ENCODE peak calls at places on chromosomes 12 and 14, in six cellular contexts. One of them, this sample, is unnamed.

GRCh38 chr12:1204581-1205121 is 213.6 kb downstream of the ERC1 start:
- DNase-seq in A549: no peak
- DNase-seq in tibial artery: no peak
- DNase-seq in CD8-positive, alpha-beta T cell: no peak
- DNase-seq in SJCRH30: no peak
- DNase-seq in GM12878: peak; percentile 56
- DNase-seq in this sample: no peak

GRCh38 chr12:107372229-107372658 is 278.9 kb upstream of the CRY1 start:
- DNase-seq in A549: no peak
- DNase-seq in tibial artery: no peak
- DNase-seq in CD8-positive, alpha-beta T cell: peak; percentile 63
- DNase-seq in SJCRH30: no peak
- DNase-seq in GM12878: no peak
- DNase-seq in this sample: no peak

GRCh38 chr12:106134294-106134949 is 4.3 kb downstream of the NUAK1 start:
- DNase-seq in A549: no peak
- DNase-seq in tibial artery: no peak
- DNase-seq in CD8-positive, alpha-beta T cell: no peak
- DNase-seq in SJCRH30: no peak
- DNase-seq in GM12878: no peak
- DNase-seq in this sample: no peak

GRCh38 chr14:32226051-32226450 is 23.0 kb upstream of the RNU6-8 start:
- DNase-seq in A549: no peak
- DNase-seq in tibial artery: no peak
- DNase-seq in CD8-positive, alpha-beta T cell: no peak
- DNase-seq in SJCRH30: no peak
- DNase-seq in GM12878: no peak
- DNase-seq in this sample: no peak

GRCh38 chr12:20024194-20024593 is 344.1 kb upstream of the PDE3A start:
- DNase-seq in A549: no peak
- DNase-seq in tibial artery: no peak
- DNase-seq in CD8-positive, alpha-beta T cell: no peak
- DNase-seq in SJCRH30: no peak
- DNase-seq in GM12878: no peak
- DNase-seq in this sample: no peak

GRCh38 chr12:52416788-52417187 is 10.7 kb upstream of the KRT82 start:
- DNase-seq in A549: no peak
- DNase-seq in tibial artery: no peak
- DNase-seq in CD8-positive, alpha-beta T cell: no peak
- DNase-seq in SJCRH30: no peak
- DNase-seq in GM12878: no peak
- DNase-seq in this sample: no peak

GRCh38 chr12:87384226-87384625 is 645.0 kb downstream of the C12orf50 start:
- DNase-seq in A549: no peak
- DNase-seq in tibial artery: no peak
- DNase-seq in CD8-positive, alpha-beta T cell: no peak
- DNase-seq in SJCRH30: no peak
- DNase-seq in GM12878: no peak
- DNase-seq in this sample: no peak

GRCh38 chr12:65637150-65637549 is 187.1 kb upstream of the HMGA2 start:
- DNase-seq in A549: no peak
- DNase-seq in tibial artery: no peak
- DNase-seq in CD8-positive, alpha-beta T cell: no peak
- DNase-seq in SJCRH30: no peak
- DNase-seq in GM12878: no peak
- DNase-seq in this sample: no peak

GRCh38 chr12:1046727-1047126 is 55.7 kb downstream of the ERC1 start:
- DNase-seq in A549: no peak
- DNase-seq in tibial artery: no peak
- DNase-seq in CD8-positive, alpha-beta T cell: no peak
- DNase-seq in SJCRH30: no peak
- DNase-seq in GM12878: no peak
- DNase-seq in this sample: no peak

GRCh38 chr12:42779186-42779859 is 189.8 kb upstream of the PRICKLE1 start:
- DNase-seq in A549: no peak
- DNase-seq in tibial artery: no peak
- DNase-seq in CD8-positive, alpha-beta T cell: no peak
- DNase-seq in SJCRH30: no peak
- DNase-seq in GM12878: no peak
- DNase-seq in this sample: no peak

GRCh38 chr14:75568791-75569190 is 9.6 kb upstream of the FLVCR2 start:
- DNase-seq in A549: no peak
- DNase-seq in tibial artery: no peak
- DNase-seq in CD8-positive, alpha-beta T cell: no peak
- DNase-seq in SJCRH30: no peak
- DNase-seq in GM12878: no peak
- DNase-seq in this sample: no peak

GRCh38 chr14:95408731-95409471 is 89.2 kb upstream of the CLMN start:
- DNase-seq in A549: no peak
- DNase-seq in tibial artery: peak; percentile 27
- DNase-seq in CD8-positive, alpha-beta T cell: no peak
- DNase-seq in SJCRH30: no peak
- DNase-seq in GM12878: no peak
- DNase-seq in this sample: no peak

GRCh38 chr12:53999596-54000104 is 311 bp upstream of the HOXC9 start:
- DNase-seq in A549: peak; percentile 92
- DNase-seq in tibial artery: peak; percentile 80
- DNase-seq in CD8-positive, alpha-beta T cell: no peak
- DNase-seq in SJCRH30: peak; percentile 75
- DNase-seq in GM12878: no peak
- DNase-seq in this sample: no peak

GRCh38 chr12:52277486-52278245 is 3.2 kb downstream of the KRT86 start:
- DNase-seq in A549: no peak
- DNase-seq in tibial artery: no peak
- DNase-seq in CD8-positive, alpha-beta T cell: peak; percentile 46
- DNase-seq in SJCRH30: peak; percentile 26
- DNase-seq in GM12878: no peak
- DNase-seq in this sample: no peak

GRCh38 chr14:88995437-88996198 is 171.2 kb downstream of the TTC8 start:
- DNase-seq in A549: peak; percentile 83
- DNase-seq in tibial artery: no peak
- DNase-seq in CD8-positive, alpha-beta T cell: no peak
- DNase-seq in SJCRH30: no peak
- DNase-seq in GM12878: no peak
- DNase-seq in this sample: no peak

GRCh38 chr14:69880051-69880487 is 853 bp downstream of the SMOC1 start:
- DNase-seq in A549: no peak
- DNase-seq in tibial artery: no peak
- DNase-seq in CD8-positive, alpha-beta T cell: no peak
- DNase-seq in SJCRH30: peak; percentile 42
- DNase-seq in GM12878: no peak
- DNase-seq in this sample: no peak

GRCh38 chr12:62910549-62911169 is 24.3 kb downstream of the PPM1H start:
- DNase-seq in A549: no peak
- DNase-seq in tibial artery: no peak
- DNase-seq in CD8-positive, alpha-beta T cell: no peak
- DNase-seq in SJCRH30: peak; percentile 63
- DNase-seq in GM12878: no peak
- DNase-seq in this sample: no peak

GRCh38 chr12:89680409-89680808 is 28.2 kb downstream of the ATP2B1 start:
- DNase-seq in A549: no peak
- DNase-seq in tibial artery: no peak
- DNase-seq in CD8-positive, alpha-beta T cell: no peak
- DNase-seq in SJCRH30: no peak
- DNase-seq in GM12878: no peak
- DNase-seq in this sample: no peak

GRCh38 chr12:89679631-89680030 is 29.0 kb downstream of the ATP2B1 start:
- DNase-seq in A549: no peak
- DNase-seq in tibial artery: no peak
- DNase-seq in CD8-positive, alpha-beta T cell: no peak
- DNase-seq in SJCRH30: no peak
- DNase-seq in GM12878: no peak
- DNase-seq in this sample: no peak

GRCh38 chr12:89684131-89684530 is 24.5 kb downstream of the ATP2B1 start:
- DNase-seq in A549: no peak
- DNase-seq in tibial artery: no peak
- DNase-seq in CD8-positive, alpha-beta T cell: no peak
- DNase-seq in SJCRH30: no peak
- DNase-seq in GM12878: no peak
- DNase-seq in this sample: no peak

GRCh38 chr12:89685363-89685972 is 23.2 kb downstream of the ATP2B1 start:
- DNase-seq in A549: no peak
- DNase-seq in tibial artery: no peak
- DNase-seq in CD8-positive, alpha-beta T cell: no peak
- DNase-seq in SJCRH30: no peak
- DNase-seq in GM12878: no peak
- DNase-seq in this sample: no peak

GRCh38 chr12:89682284-89682683 is 26.4 kb downstream of the ATP2B1 start:
- DNase-seq in A549: no peak
- DNase-seq in tibial artery: no peak
- DNase-seq in CD8-positive, alpha-beta T cell: no peak
- DNase-seq in SJCRH30: no peak
- DNase-seq in GM12878: no peak
- DNase-seq in this sample: no peak
- H3K27ac ChIP-seq in A549: no peak overlapping the region
- H3K27ac ChIP-seq in tibial artery: no peak overlapping the region
- H3K27ac ChIP-seq in CD8-positive, alpha-beta T cell: no peak overlapping the region
- H3K27ac ChIP-seq in SJCRH30: no peak overlapping the region
- H3K27ac ChIP-seq in GM12878: no peak overlapping the region
- H3K27ac ChIP-seq in this sample: no peak overlapping the region

GRCh38 chr12:122162976-122163375 is 11.0 kb downstream of the IL31 start:
- DNase-seq in A549: no peak
- DNase-seq in tibial artery: no peak
- DNase-seq in CD8-positive, alpha-beta T cell: no peak
- DNase-seq in SJCRH30: no peak
- DNase-seq in GM12878: no peak
- DNase-seq in this sample: no peak

GRCh38 chr12:122168492-122168891 is 5.5 kb downstream of the IL31 start:
- DNase-seq in A549: no peak
- DNase-seq in tibial artery: no peak
- DNase-seq in CD8-positive, alpha-beta T cell: no peak
- DNase-seq in SJCRH30: no peak
- DNase-seq in GM12878: no peak
- DNase-seq in this sample: no peak

GRCh38 chr12:122171399-122171798 is 2.6 kb downstream of the IL31 start:
- DNase-seq in A549: no peak
- DNase-seq in tibial artery: no peak
- DNase-seq in CD8-positive, alpha-beta T cell: no peak
- DNase-seq in SJCRH30: no peak
- DNase-seq in GM12878: no peak
- DNase-seq in this sample: no peak

GRCh38 chr12:122166422-122167327 is 7.3 kb downstream of the IL31 start:
- DNase-seq in A549: no peak
- DNase-seq in tibial artery: no peak
- DNase-seq in CD8-positive, alpha-beta T cell: no peak
- DNase-seq in SJCRH30: no peak
- DNase-seq in GM12878: peak; percentile 9
- DNase-seq in this sample: no peak

GRCh38 chr12:122167328-122167925 is 6.6 kb downstream of the IL31 start:
- DNase-seq in A549: no peak
- DNase-seq in tibial artery: no peak
- DNase-seq in CD8-positive, alpha-beta T cell: no peak
- DNase-seq in SJCRH30: no peak
- DNase-seq in GM12878: no peak
- DNase-seq in this sample: no peak
- H3K4me1 ChIP-seq in A549: no peaks in the 10 kb centered on the region
- H3K4me1 ChIP-seq in tibial artery: no peaks in the 10 kb centered on the region
- H3K4me1 ChIP-seq in CD8-positive, alpha-beta T cell: no peaks in the 10 kb centered on the region
- H3K4me1 ChIP-seq in SJCRH30: peaks cover 3% of the 10 kb centered on the region
- H3K4me1 ChIP-seq in GM12878: peaks cover 28% of the 10 kb centered on the region
- H3K4me1 ChIP-seq in this sample: no peaks in the 10 kb centered on the region

DNA sequence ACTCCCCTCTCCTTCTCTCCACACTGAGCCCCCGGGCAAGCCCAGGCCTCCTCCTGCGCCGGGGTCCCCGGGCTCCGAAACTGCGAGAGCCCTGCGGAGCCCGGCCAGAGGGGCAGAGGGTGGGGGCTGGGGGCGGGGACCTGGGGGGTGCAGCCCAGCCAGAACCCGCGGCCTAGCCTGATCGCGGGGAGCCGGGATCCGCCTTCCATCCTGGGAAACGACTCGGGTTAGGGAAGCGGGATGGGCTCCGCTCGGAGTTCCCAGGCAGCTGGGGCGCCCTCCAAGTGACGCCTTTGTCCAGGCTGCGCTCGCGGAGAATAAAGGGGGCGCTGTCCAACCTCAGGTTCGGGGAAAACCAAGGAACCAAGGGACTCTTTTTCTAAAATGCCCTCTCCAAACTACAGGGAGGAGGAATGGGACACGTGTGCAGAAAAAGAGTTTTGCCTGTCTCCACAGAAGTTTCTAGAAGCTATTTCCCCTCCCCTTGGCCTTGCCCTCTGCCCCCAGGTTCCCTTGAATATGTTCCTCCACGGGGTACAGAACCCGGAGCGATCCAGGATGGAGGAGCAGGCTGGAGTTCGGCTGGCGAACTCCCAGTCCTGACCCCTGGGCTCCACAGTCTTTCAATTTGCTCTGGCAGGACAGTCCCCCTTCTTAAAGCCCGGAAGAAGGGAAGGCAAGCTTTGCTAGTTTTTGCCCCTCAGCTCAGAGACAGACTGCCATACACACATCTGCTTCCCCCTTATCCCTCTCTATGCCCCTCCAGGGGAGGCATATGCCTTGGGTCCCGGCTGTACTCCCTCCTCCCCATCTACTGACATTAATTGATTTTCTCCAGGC is 13.9 kb downstream of the NKX2-1 start:
- DNase-seq in A549: no peak
- DNase-seq in tibial artery: no peak
- DNase-seq in CD8-positive, alpha-beta T cell: no peak
- DNase-seq in SJCRH30: no peak
- DNase-seq in GM12878: no peak
- DNase-seq in this sample: no peak
- H3K4me3 ChIP-seq in A549: no peak overlapping the region
- H3K4me3 ChIP-seq in tibial artery: no peak overlapping the region
- H3K4me3 ChIP-seq in CD8-positive, alpha-beta T cell: no peak overlapping the region
- H3K4me3 ChIP-seq in SJCRH30: no peak overlapping the region
- H3K4me3 ChIP-seq in GM12878: no peak overlapping the region
- H3K4me3 ChIP-seq in this sample: no peak overlapping the region

GRCh38 chr12:46071769-46072624 is 81.6 kb upstream of the SCAF11 start:
- DNase-seq in A549: peak; percentile 68
- DNase-seq in tibial artery: peak; percentile 43
- DNase-seq in CD8-positive, alpha-beta T cell: peak; percentile 69
- DNase-seq in SJCRH30: peak; percentile 78
- DNase-seq in GM12878: peak; percentile 57
- DNase-seq in this sample: peak; percentile 62
- H3K27ac ChIP-seq in A549: no peak overlapping the region
- H3K27ac ChIP-seq in tibial artery: no peak overlapping the region
- H3K27ac ChIP-seq in CD8-positive, alpha-beta T cell: no peak overlapping the region
- H3K27ac ChIP-seq in SJCRH30: no peak overlapping the region
- H3K27ac ChIP-seq in GM12878: peak overlapping the region; percentile 39
- H3K27ac ChIP-seq in this sample: no peak overlapping the region